ENCODE peak calls at places on chromosomes 3 and 15, in nine cellular contexts. One of them, this sample, is unnamed.

GRCh38 chr15:98776607-98777281 is 128.4 kb downstream of the IGF1R start:
- DNase-seq in NCI-H1417: peak; percentile 47
- DNase-seq in right atrium auricular region: no peak
- DNase-seq in NCI-H1092: no peak
- DNase-seq in H54: no peak
- DNase-seq in RCC 7860: peak; percentile 83
- DNase-seq in retina: peak; percentile 56
- DNase-seq in HTR-8/SVneo: no peak
- DNase-seq in AG04450: no peak
- DNase-seq in this sample: no peak

GRCh38 chr3:9340450-9341009 is 22.3 kb upstream of the THUMPD3 start:
- DNase-seq in NCI-H1417: no peak
- DNase-seq in right atrium auricular region: no peak
- DNase-seq in NCI-H1092: no peak
- DNase-seq in H54: peak; percentile 49
- DNase-seq in RCC 7860: peak; percentile 62
- DNase-seq in retina: no peak
- DNase-seq in HTR-8/SVneo: peak; percentile 60
- DNase-seq in AG04450: no peak
- DNase-seq in this sample: peak; percentile 8

GRCh38 chr3:77191014-77191413 is 151.1 kb downstream of the ROBO2 start:
- DNase-seq in NCI-H1417: no peak
- DNase-seq in right atrium auricular region: no peak
- DNase-seq in NCI-H1092: no peak
- DNase-seq in H54: no peak
- DNase-seq in RCC 7860: no peak
- DNase-seq in retina: no peak
- DNase-seq in HTR-8/SVneo: no peak
- DNase-seq in AG04450: no peak
- DNase-seq in this sample: no peak

GRCh38 chr3:12796171-12797123 is at the start of gene CAND2:
- DNase-seq in NCI-H1417: peak; percentile 63
- DNase-seq in right atrium auricular region: peak; percentile 70
- DNase-seq in NCI-H1092: peak; percentile 23
- DNase-seq in H54: peak; percentile 39
- DNase-seq in RCC 7860: no peak
- DNase-seq in retina: peak; percentile 90
- DNase-seq in HTR-8/SVneo: no peak
- DNase-seq in AG04450: no peak
- DNase-seq in this sample: no peak

GRCh38 chr3:44478055-44478468 is 592 bp upstream of the ZNF445 start:
- DNase-seq in NCI-H1417: no peak
- DNase-seq in right atrium auricular region: no peak
- DNase-seq in NCI-H1092: no peak
- DNase-seq in H54: no peak
- DNase-seq in RCC 7860: no peak
- DNase-seq in retina: no peak
- DNase-seq in HTR-8/SVneo: no peak
- DNase-seq in AG04450: no peak
- DNase-seq in this sample: no peak

GRCh38 chr3:113232367-113232766 is 21.0 kb downstream of the BOC start:
- DNase-seq in NCI-H1417: peak; percentile 9
- DNase-seq in right atrium auricular region: no peak
- DNase-seq in NCI-H1092: no peak
- DNase-seq in H54: no peak
- DNase-seq in RCC 7860: no peak
- DNase-seq in retina: no peak
- DNase-seq in HTR-8/SVneo: no peak
- DNase-seq in AG04450: no peak
- DNase-seq in this sample: no peak

GRCh38 chr3:56923546-56924224 is 121.9 kb upstream of the ARHGEF3 start:
- DNase-seq in NCI-H1417: peak; percentile 17
- DNase-seq in right atrium auricular region: peak; percentile 69
- DNase-seq in NCI-H1092: no peak
- DNase-seq in H54: peak; percentile 56
- DNase-seq in RCC 7860: peak; percentile 6
- DNase-seq in retina: no peak
- DNase-seq in HTR-8/SVneo: no peak
- DNase-seq in AG04450: no peak
- DNase-seq in this sample: peak; percentile 83

GRCh38 chr15:101411085-101411484 is 78.4 kb downstream of the PCSK6 start:
- DNase-seq in NCI-H1417: no peak
- DNase-seq in right atrium auricular region: no peak
- DNase-seq in NCI-H1092: no peak
- DNase-seq in H54: no peak
- DNase-seq in RCC 7860: no peak
- DNase-seq in retina: no peak
- DNase-seq in HTR-8/SVneo: no peak
- DNase-seq in AG04450: no peak
- DNase-seq in this sample: no peak

GRCh38 chr3:150090006-150090405 is 119.3 kb upstream of the PFN2 start:
- DNase-seq in NCI-H1417: no peak
- DNase-seq in right atrium auricular region: no peak
- DNase-seq in NCI-H1092: no peak
- DNase-seq in H54: no peak
- DNase-seq in RCC 7860: no peak
- DNase-seq in retina: no peak
- DNase-seq in HTR-8/SVneo: no peak
- DNase-seq in AG04450: no peak
- DNase-seq in this sample: no peak

This sample was measured in PC-9.